ENCODE peak calls at places on chromosomes 4 and X, in nine cellular contexts. One of them, this sample, is unnamed.

GRCh38 chr4:88166608-88167007 is 8.2 kb upstream of the ABCG2 start:
- DNase-seq in adrenal gland: no peak
- DNase-seq in tibial nerve: no peak
- DNase-seq in upper lobe of left lung: no peak
- DNase-seq in Peyer's patch: no peak
- DNase-seq in NB4: no peak
- DNase-seq in uterus: no peak
- DNase-seq in body of pancreas: no peak
- DNase-seq in H1: no peak
- DNase-seq in this sample: no peak

GRCh38 chrX:129577473-129577872 is 37.4 kb downstream of the OCRL start:
- DNase-seq in adrenal gland: peak
- DNase-seq in H1: no peak
- DNase-seq in uterus: no peak
- DNase-seq in NB4: no peak
- DNase-seq in tibial nerve: no peak
- DNase-seq in body of pancreas: no peak
- DNase-seq in upper lobe of left lung: no peak
- DNase-seq in Peyer's patch: no peak
- DNase-seq in this sample: no peak

GRCh38 chr4:19486400-19486799 is 765.3 kb upstream of the SLIT2 start:
- DNase-seq in uterus: no peak
- DNase-seq in body of pancreas: no peak
- DNase-seq in H1: no peak
- DNase-seq in adrenal gland: no peak
- DNase-seq in upper lobe of left lung: no peak
- DNase-seq in tibial nerve: no peak
- DNase-seq in Peyer's patch: no peak
- DNase-seq in NB4: peak
- DNase-seq in this sample: no peak

GRCh38 chr4:174996079-174996478 is 77.9 kb downstream of the ADAM29 start:
- DNase-seq in body of pancreas: no peak
- DNase-seq in NB4: no peak
- DNase-seq in tibial nerve: no peak
- DNase-seq in upper lobe of left lung: no peak
- DNase-seq in adrenal gland: no peak
- DNase-seq in H1: no peak
- DNase-seq in Peyer's patch: no peak
- DNase-seq in uterus: no peak
- DNase-seq in this sample: no peak

GRCh38 chrX:1164322-1165288 is 47.8 kb downstream of the CRLF2 start:
- DNase-seq in H1: no peak
- DNase-seq in Peyer's patch: no peak
- DNase-seq in body of pancreas: peak
- DNase-seq in tibial nerve: no peak
- DNase-seq in adrenal gland: peak
- DNase-seq in upper lobe of left lung: no peak
- DNase-seq in NB4: peak
- DNase-seq in uterus: no peak
- DNase-seq in this sample: peak

GRCh38 chr4:119932277-119932676 is 134.4 kb downstream of the MAD2L1 start:
- DNase-seq in adrenal gland: no peak
- DNase-seq in body of pancreas: no peak
- DNase-seq in H1: no peak
- DNase-seq in tibial nerve: no peak
- DNase-seq in Peyer's patch: no peak
- DNase-seq in NB4: peak
- DNase-seq in upper lobe of left lung: no peak
- DNase-seq in uterus: no peak
- DNase-seq in this sample: no peak

GRCh38 chr4:7970031-7970946 is 30.6 kb upstream of the AFAP1 start:
- DNase-seq in body of pancreas: no peak
- DNase-seq in adrenal gland: peak
- DNase-seq in tibial nerve: no peak
- DNase-seq in upper lobe of left lung: no peak
- DNase-seq in NB4: no peak
- DNase-seq in Peyer's patch: no peak
- DNase-seq in uterus: no peak
- DNase-seq in H1: no peak
- DNase-seq in this sample: peak

GRCh38 chr4:175252642-175253041 is 334.5 kb downstream of the ADAM29 start:
- DNase-seq in upper lobe of left lung: no peak
- DNase-seq in uterus: no peak
- DNase-seq in body of pancreas: no peak
- DNase-seq in H1: no peak
- DNase-seq in adrenal gland: no peak
- DNase-seq in Peyer's patch: no peak
- DNase-seq in tibial nerve: no peak
- DNase-seq in NB4: peak
- DNase-seq in this sample: no peak

GRCh38 chr4:156763511-156763910 is 208.1 kb downstream of the PDGFC start:
- DNase-seq in H1: no peak
- DNase-seq in body of pancreas: no peak
- DNase-seq in NB4: no peak
- DNase-seq in tibial nerve: no peak
- DNase-seq in Peyer's patch: no peak
- DNase-seq in upper lobe of left lung: no peak
- DNase-seq in adrenal gland: no peak
- DNase-seq in uterus: no peak
- DNase-seq in this sample: no peak

GRCh38 chr4:127001898-127002297 is 630.9 kb upstream of the INTU start:
- DNase-seq in upper lobe of left lung: no peak
- DNase-seq in NB4: no peak
- DNase-seq in H1: no peak
- DNase-seq in adrenal gland: no peak
- DNase-seq in uterus: no peak
- DNase-seq in tibial nerve: no peak
- DNase-seq in Peyer's patch: no peak
- DNase-seq in body of pancreas: no peak
- DNase-seq in this sample: no peak

GRCh38 chr4:113837397-113837796 is 75.9 kb upstream of the CAMK2D start:
- DNase-seq in body of pancreas: no peak
- DNase-seq in upper lobe of left lung: no peak
- DNase-seq in uterus: no peak
- DNase-seq in NB4: peak
- DNase-seq in H1: no peak
- DNase-seq in Peyer's patch: no peak
- DNase-seq in tibial nerve: no peak
- DNase-seq in adrenal gland: no peak
- DNase-seq in this sample: no peak

GRCh38 chr4:159296061-159296460 is 193.2 kb downstream of the RAPGEF2 start:
- DNase-seq in NB4: no peak
- DNase-seq in body of pancreas: no peak
- DNase-seq in H1: no peak
- DNase-seq in tibial nerve: no peak
- DNase-seq in adrenal gland: no peak
- DNase-seq in Peyer's patch: no peak
- DNase-seq in upper lobe of left lung: no peak
- DNase-seq in uterus: no peak
- DNase-seq in this sample: no peak

GRCh38 chr4:173519130-173520101 is 10.6 kb downstream of the HAND2 start:
- DNase-seq in body of pancreas: no peak
- DNase-seq in upper lobe of left lung: peak
- DNase-seq in adrenal gland: no peak
- DNase-seq in Peyer's patch: no peak
- DNase-seq in uterus: peak
- DNase-seq in NB4: no peak
- DNase-seq in H1: no peak
- DNase-seq in tibial nerve: no peak
- DNase-seq in this sample: no peak

GRCh38 chrX:76427560-76428242 is at the start of gene MAGEE1:
- DNase-seq in uterus: peak
- DNase-seq in body of pancreas: peak
- DNase-seq in tibial nerve: peak
- DNase-seq in NB4: peak
- DNase-seq in Peyer's patch: peak
- DNase-seq in upper lobe of left lung: peak
- DNase-seq in H1: no peak
- DNase-seq in adrenal gland: peak
- DNase-seq in this sample: peak
- TF ChIP-seq POLR2A in uterus: peak
- TF ChIP-seq POLR2A in body of pancreas: peak
- TF ChIP-seq POLR2A in tibial nerve: peak
- TF ChIP-seq POLR2A in NB4: no peak
- TF ChIP-seq POLR2A in Peyer's patch: no peak
- TF ChIP-seq POLR2A in upper lobe of left lung: no peak
- TF ChIP-seq POLR2A in H1: no peak
- TF ChIP-seq POLR2A in adrenal gland: peak
- TF ChIP-seq POLR2A in this sample: no peak

GRCh38 chrX:49878834-49879655 is at the start of gene USP27X:
- DNase-seq in upper lobe of left lung: peak
- DNase-seq in uterus: peak
- DNase-seq in tibial nerve: peak
- DNase-seq in H1: peak
- DNase-seq in NB4: peak
- DNase-seq in body of pancreas: peak
- DNase-seq in adrenal gland: peak
- DNase-seq in Peyer's patch: peak
- DNase-seq in this sample: peak
- TF ChIP-seq POLR2A in upper lobe of left lung: no peak
- TF ChIP-seq POLR2A in uterus: peak
- TF ChIP-seq POLR2A in tibial nerve: peak
- TF ChIP-seq POLR2A in H1: peak
- TF ChIP-seq POLR2A in NB4: no peak
- TF ChIP-seq POLR2A in body of pancreas: peak
- TF ChIP-seq POLR2A in adrenal gland: peak
- TF ChIP-seq POLR2A in Peyer's patch: no peak
- TF ChIP-seq POLR2A in this sample: peak

DNA sequence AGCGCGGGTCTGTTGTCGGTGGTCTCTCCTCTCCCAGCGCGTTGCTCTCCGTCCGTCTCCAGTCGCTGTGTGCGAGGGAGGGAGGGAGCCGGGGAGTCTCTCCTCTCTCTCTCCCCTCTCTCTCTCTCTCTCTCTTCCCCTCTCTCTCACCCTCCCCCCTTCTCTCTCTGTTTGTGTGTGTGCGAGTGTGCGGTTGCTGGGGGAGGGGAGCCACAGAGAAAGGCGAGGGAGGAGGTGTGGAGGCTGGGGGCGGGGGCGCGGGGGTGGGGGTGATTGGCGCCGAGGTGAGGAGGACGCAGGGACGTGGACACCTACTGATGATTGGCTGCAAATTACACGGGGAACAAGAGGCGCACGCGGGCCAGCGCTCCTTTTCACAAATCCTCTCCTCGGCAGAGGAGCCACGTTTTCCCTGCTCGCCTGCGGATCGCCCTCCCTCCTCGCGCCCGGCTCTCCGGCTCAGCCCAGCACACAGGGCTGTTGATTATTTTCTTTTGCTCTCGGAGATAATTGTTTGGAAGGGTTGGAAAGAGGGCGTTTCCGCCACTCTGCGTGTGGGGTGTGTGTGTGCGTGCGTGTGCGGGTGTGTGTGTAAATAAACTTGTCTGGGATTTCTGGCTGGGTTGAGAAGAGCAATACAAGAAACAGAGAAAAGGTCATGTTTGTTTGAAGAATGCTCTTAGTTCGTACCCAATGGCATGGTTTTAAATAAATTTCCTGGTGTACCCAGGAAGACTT is at the start of gene CXXC4:
- DNase-seq in upper lobe of left lung: peak
- DNase-seq in H1: peak
- DNase-seq in uterus: peak
- DNase-seq in tibial nerve: peak
- DNase-seq in NB4: peak
- DNase-seq in adrenal gland: no peak
- DNase-seq in body of pancreas: peak
- DNase-seq in Peyer's patch: peak
- DNase-seq in this sample: peak
- TF ChIP-seq POLR2A in upper lobe of left lung: no peak
- TF ChIP-seq POLR2A in H1: peak
- TF ChIP-seq POLR2A in uterus: no peak
- TF ChIP-seq POLR2A in tibial nerve: no peak
- TF ChIP-seq POLR2A in NB4: no peak
- TF ChIP-seq POLR2A in adrenal gland: no peak
- TF ChIP-seq POLR2A in body of pancreas: peak
- TF ChIP-seq POLR2A in Peyer's patch: peak
- TF ChIP-seq POLR2A in this sample: no peak

GRCh38 chr4:109559983-109560686 is at the start of gene MCUB:
- DNase-seq in H1: peak
- DNase-seq in upper lobe of left lung: peak
- DNase-seq in adrenal gland: peak
- DNase-seq in uterus: peak
- DNase-seq in Peyer's patch: peak
- DNase-seq in tibial nerve: peak
- DNase-seq in body of pancreas: peak
- DNase-seq in NB4: peak
- DNase-seq in this sample: peak

GRCh38 chr4:109557433-109557832 is 2.6 kb upstream of the MCUB start:
- DNase-seq in body of pancreas: no peak
- DNase-seq in H1: no peak
- DNase-seq in Peyer's patch: no peak
- DNase-seq in uterus: no peak
- DNase-seq in NB4: no peak
- DNase-seq in upper lobe of left lung: peak
- DNase-seq in tibial nerve: no peak
- DNase-seq in adrenal gland: no peak
- DNase-seq in this sample: no peak

GRCh38 chr4:109562457-109563237 is 2.6 kb downstream of the MCUB start:
- DNase-seq in H1: no peak
- DNase-seq in tibial nerve: no peak
- DNase-seq in NB4: no peak
- DNase-seq in upper lobe of left lung: no peak
- DNase-seq in adrenal gland: no peak
- DNase-seq in uterus: no peak
- DNase-seq in Peyer's patch: no peak
- DNase-seq in body of pancreas: no peak
- DNase-seq in this sample: no peak

GRCh38 chr4:109559625-109559982 is 442 bp upstream of the MCUB start:
- DNase-seq in body of pancreas: no peak
- DNase-seq in tibial nerve: no peak
- DNase-seq in upper lobe of left lung: peak
- DNase-seq in uterus: peak
- DNase-seq in NB4: no peak
- DNase-seq in adrenal gland: no peak
- DNase-seq in Peyer's patch: peak
- DNase-seq in H1: no peak
- DNase-seq in this sample: no peak

GRCh38 chr4:109560687-109561452 is 824 bp downstream of the MCUB start:
- DNase-seq in H1: no peak
- DNase-seq in tibial nerve: no peak
- DNase-seq in adrenal gland: peak
- DNase-seq in Peyer's patch: peak
- DNase-seq in NB4: peak
- DNase-seq in uterus: peak
- DNase-seq in body of pancreas: peak
- DNase-seq in upper lobe of left lung: no peak
- DNase-seq in this sample: no peak
- TF ChIP-seq POLR2A in H1: no peak
- TF ChIP-seq POLR2A in tibial nerve: no peak
- TF ChIP-seq POLR2A in adrenal gland: no peak
- TF ChIP-seq POLR2A in Peyer's patch: no peak
- TF ChIP-seq POLR2A in NB4: no peak
- TF ChIP-seq POLR2A in uterus: no peak
- TF ChIP-seq POLR2A in body of pancreas: peak
- TF ChIP-seq POLR2A in upper lobe of left lung: no peak
- TF ChIP-seq POLR2A in this sample: no peak

This sample was measured in breast epithelium.